ENCODE peak calls at places on chromosome 4, in six cellular contexts. E is CD8-positive, alpha-beta T cell; T is astrocyte of the spinal cord; I is psoas muscle; G is AG10803; B is retinal pigment epithelial cell. A is an unnamed sample.
A peak's percentile ranks its signal among the peaks of the same experiment; 100 is the strongest.

GRCh38 chr4:78692815-78693156 is 83.4 kb upstream of the BMP2K start:
- DNase-seq in E (no peak), T (no peak), I (no peak), G (peak; percentile 38), B (no peak), A (no peak)

GRCh38 chr4:122672091-122672490 is 51.2 kb upstream of the IL21 start:
- DNase-seq in E (no peak), T (no peak), I (no peak), G (no peak), B (no peak), A (no peak)

GRCh38 chr4:133865606-133866327 is 335.8 kb downstream of the PABPC4L start:
- DNase-seq in E (no peak), T (peak; percentile 97), I (no peak), G (peak; percentile 71), B (peak; percentile 94), A (peak; percentile 96)

GRCh38 chr4:24595662-24596061 is 11.3 kb upstream of the DHX15 start:
- DNase-seq in E (no peak), T (no peak), I (no peak), G (no peak), B (no peak), A (no peak)

GRCh38 chr4:130712038-130712437 is 1616.1 kb downstream of the C4orf33 start:
- DNase-seq in E (no peak), T (peak; percentile 7), I (no peak), G (no peak), B (peak; percentile 25), A (peak; percentile 25)

GRCh38 chr4:153166971-153167501 is 37.2 kb upstream of the TRIM2 start:
- DNase-seq in E (no peak), T (peak; percentile 81), I (no peak), G (peak; percentile 78), B (no peak), A (peak; percentile 55)

GRCh38 chr4:142547974-142548373 is 298.1 kb downstream of the INPP4B start:
- DNase-seq in E (no peak), T (peak; percentile 55), I (no peak), G (peak; percentile 60), B (no peak), A (peak; percentile 14)

GRCh38 chr4:87317527-87317926 is 5.2 kb downstream of the HSD17B13 start:
- DNase-seq in E (no peak), T (no peak), I (no peak), G (no peak), B (peak; percentile 12), A (peak; percentile 21)

GRCh38 chr4:94595880-94596483 is 144.2 kb downstream of the PDLIM5 start:
- DNase-seq in E (no peak), T (peak; percentile 72), I (no peak), G (peak; percentile 70), B (no peak), A (peak; percentile 76)

GRCh38 chr4:186936496-186937375 is 213.1 kb upstream of the FAT1 start:
- DNase-seq in E (no peak), T (peak; percentile 89), I (no peak), G (peak; percentile 89), B (peak; percentile 32), A (peak; percentile 75)

GRCh38 chr4:185203380-185204237 is at the start of gene CFAP97:
- DNase-seq in E (peak; percentile 82), T (peak; percentile 88), I (peak; percentile 94), G (peak; percentile 90), B (peak; percentile 60), A (peak; percentile 88)
- TF ChIP-seq CTCF in E (no peak), T (no peak), I (no peak), G (no peak), B (no peak), A (no peak)

GRCh38 chr4:112645541-112646329 is 8.8 kb downstream of the LARP7 start:
- DNase-seq in E (no peak), T (no peak), I (no peak), G (no peak), B (no peak), A (no peak)

GRCh38 chr4:112648263-112649054 is 11.5 kb downstream of the LARP7 start:
- DNase-seq in E (no peak), T (peak; percentile 13), I (no peak), G (no peak), B (no peak), A (no peak)

GRCh38 chr4:112649055-112649408 is 12.1 kb downstream of the LARP7 start:
- DNase-seq in E (no peak), T (peak; percentile 9), I (no peak), G (no peak), B (no peak), A (no peak)

GRCh38 chr4:112646632-112647537 is 9.9 kb downstream of the LARP7 start:
- DNase-seq in E (no peak), T (no peak), I (no peak), G (no peak), B (no peak), A (no peak)

DNA sequence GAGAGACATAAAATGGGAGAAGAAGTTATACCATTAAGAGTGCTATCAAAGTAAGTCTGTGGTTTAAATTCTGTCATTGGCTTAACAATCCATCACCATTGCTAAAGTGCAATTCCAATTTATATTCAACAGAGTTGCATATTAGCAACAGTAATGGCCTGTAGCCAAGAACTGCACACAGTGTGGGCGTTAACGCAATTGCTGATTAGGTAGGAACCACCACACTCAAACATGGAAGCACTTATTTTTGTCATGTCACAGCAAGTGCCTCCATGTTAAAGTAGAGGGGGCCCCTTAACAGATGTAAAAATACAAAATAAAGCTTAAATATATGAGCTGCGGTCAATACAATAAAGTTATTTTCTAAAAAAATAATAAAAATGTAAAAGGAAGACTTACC is 10.8 kb downstream of the LARP7 start:
- DNase-seq in E (no peak), T (no peak), I (no peak), G (no peak), B (no peak), A (no peak)
- H3K4me3 ChIP-seq in E (no peak overlapping the region), T (no peak overlapping the region), I (no peak overlapping the region), G (no peak overlapping the region), B (no peak overlapping the region), A (no peak overlapping the region)

GRCh38 chr4:26073886-26074560 is 160.0 kb downstream of the SMIM20 start:
- DNase-seq in E (no peak), T (no peak), I (no peak), G (no peak), B (no peak), A (no peak)

GRCh38 chr4:26067035-26067434 is 153.0 kb downstream of the SMIM20 start:
- DNase-seq in E (no peak), T (no peak), I (no peak), G (no peak), B (no peak), A (no peak)

GRCh38 chr4:26065833-26066232 is 151.8 kb downstream of the SMIM20 start:
- DNase-seq in E (no peak), T (no peak), I (no peak), G (no peak), B (no peak), A (peak; percentile 29)

GRCh38 chr4:26071688-26072087 is 157.7 kb downstream of the SMIM20 start:
- DNase-seq in E (no peak), T (no peak), I (no peak), G (no peak), B (no peak), A (no peak)

GRCh38 chr4:26069218-26069617 is 155.2 kb downstream of the SMIM20 start:
- DNase-seq in E (no peak), T (peak; percentile 45), I (no peak), G (no peak), B (no peak), A (peak; percentile 55)
- TF ChIP-seq CTCF in E (no peak), T (peak; percentile 58), I (peak; percentile 12), G (peak; percentile 41), B (peak; percentile 51), A (peak; percentile 57)

GRCh38 chr4:158050942-158051341 is 121.9 kb downstream of the GASK1B start:
- DNase-seq in E (no peak), T (no peak), I (no peak), G (peak; percentile 3), B (no peak), A (no peak)
- H3K4me3 ChIP-seq in E (no peak overlapping the region), T (no peak overlapping the region), I (no peak overlapping the region), G (no peak overlapping the region), B (no peak overlapping the region), A (no peak overlapping the region)

DNA sequence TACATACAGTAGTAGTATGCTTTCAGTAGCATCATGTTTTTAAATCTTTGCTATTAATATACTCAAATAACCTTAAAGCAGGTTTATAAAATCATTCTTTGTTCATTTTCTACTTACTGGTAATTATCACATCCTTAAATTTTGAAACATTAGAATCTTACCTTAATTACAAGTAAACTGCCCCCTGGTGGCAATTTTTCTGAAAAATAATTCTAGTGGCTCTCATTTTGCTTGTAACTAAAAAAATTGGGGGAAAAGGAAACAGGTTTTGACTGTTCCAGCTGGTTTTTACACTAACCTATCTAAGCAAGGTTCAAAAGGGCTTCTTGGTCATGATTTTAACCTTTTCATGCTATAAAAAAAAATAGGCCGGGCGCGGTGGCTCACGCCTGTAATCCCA is 18.5 kb upstream of the DCAF4L1 start:
- DNase-seq in E (no peak), T (peak; percentile 30), I (no peak), G (peak; percentile 21), B (no peak), A (peak; percentile 30)
- TF ChIP-seq CTCF in E (peak; percentile 39), T (peak; percentile 53), I (peak; percentile 21), G (peak; percentile 48), B (peak; percentile 41), A (peak; percentile 26)

GRCh38 chr4:125313497-125313896 is 1.3 kb upstream of the FAT4 start:
- DNase-seq in E (no peak), T (peak; percentile 93), I (no peak), G (peak; percentile 84), B (peak; percentile 76), A (peak; percentile 93)

GRCh38 chr4:125315571-125316390 is 1.0 kb downstream of the FAT4 start:
- DNase-seq in E (no peak), T (peak; percentile 73), I (peak; percentile 76), G (peak; percentile 46), B (no peak), A (peak; percentile 48)

GRCh38 chr4:125313989-125314602 is 659 bp upstream of the FAT4 start:
- DNase-seq in E (no peak), T (no peak), I (no peak), G (no peak), B (peak; percentile 50), A (no peak)

GRCh38 chr4:125316391-125316780 is 1.6 kb downstream of the FAT4 start:
- DNase-seq in E (no peak), T (no peak), I (peak; percentile 65), G (peak; percentile 28), B (no peak), A (no peak)

DNA sequence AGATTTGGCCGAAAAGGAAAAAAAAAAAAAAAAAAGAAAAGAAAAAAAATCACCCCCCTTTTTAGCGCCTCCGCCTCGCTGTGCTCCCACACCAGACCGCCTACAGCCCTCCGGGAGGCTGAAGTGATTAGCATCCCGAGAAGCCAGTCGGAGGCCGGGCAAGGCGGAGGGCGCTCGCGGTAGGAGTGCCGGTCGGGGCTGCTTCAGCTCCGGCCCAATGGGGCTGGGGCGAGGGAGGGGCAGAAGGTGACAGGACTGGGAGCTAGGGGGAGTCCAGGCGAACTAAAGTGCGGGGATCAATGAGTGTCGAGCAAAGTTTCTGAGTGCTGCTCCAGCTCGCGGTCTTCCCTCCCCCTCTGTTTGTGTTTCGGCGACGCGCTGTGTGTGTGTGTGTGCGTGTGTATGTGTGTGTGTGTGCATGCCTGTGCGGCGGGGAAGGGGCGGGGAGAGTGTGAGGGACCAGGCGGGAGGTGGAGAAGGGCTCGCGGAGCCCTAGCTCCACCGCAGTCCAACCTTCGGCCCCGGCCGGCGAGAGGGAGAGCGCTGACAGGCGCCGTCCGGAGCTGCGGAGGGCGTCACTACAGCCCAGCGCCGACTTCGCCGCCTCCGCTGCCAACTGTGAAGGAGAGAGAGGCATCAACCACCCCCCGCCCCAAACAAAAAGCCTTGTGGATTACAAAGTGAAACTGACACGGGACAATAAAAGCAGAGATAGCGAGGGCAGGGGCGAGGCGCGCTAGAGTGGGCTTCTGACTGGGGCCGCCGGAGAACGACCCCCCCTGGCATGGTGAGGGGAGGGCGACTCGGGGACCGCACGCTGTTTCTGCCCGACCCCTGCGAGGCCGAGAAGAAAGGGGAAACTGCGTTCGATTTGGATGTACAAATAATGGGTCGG is at the start of gene FAT4:
- DNase-seq in E (peak; percentile 29), T (peak; percentile 99), I (peak; percentile 97), G (peak; percentile 99), B (peak; percentile 93), A (peak; percentile 97)
- H3K4me3 ChIP-seq in E (peak within 1 kb of the TSS; percentile 50), T (peak within 1 kb of the TSS; percentile 87), I (peak within 1 kb of the TSS; percentile 93), G (peak within 1 kb of the TSS; percentile 94), B (peak within 1 kb of the TSS; percentile 88), A (peak within 1 kb of the TSS; percentile 88)